ENCODE peak calls at places on chromosomes 6 and 20, in eight cellular contexts. F, D, K, X, W, N, Z and Q are unnamed samples.

GRCh38 chr20:45337367-45338120 is 10.7 kb downstream of the SDC4 start:
- DNase-seq in N (no peak), X (peak; percentile 80), F (no peak), W (no peak), Z (peak; percentile 81), K (peak; percentile 82), D (no peak), Q (peak; percentile 70)

GRCh38 chr6:159250633-159251032 is 81.4 kb downstream of the FNDC1 start:
- DNase-seq in X (no peak), W (no peak), D (no peak), K (peak; percentile 63), F (no peak), Z (no peak), N (no peak), Q (no peak)

GRCh38 chr6:150934380-150934779 is 68.9 kb downstream of the MTHFD1L start:
- DNase-seq in K (peak; percentile 53), N (no peak), F (no peak), Z (peak; percentile 37), D (no peak), X (no peak), W (no peak), Q (no peak)

GRCh38 chr20:12053348-12053747 is 135.7 kb downstream of the BTBD3 start:
- DNase-seq in X (no peak), D (no peak), K (peak; percentile 12), Z (peak; percentile 14), N (no peak), F (no peak), W (no peak), Q (no peak)

GRCh38 chr6:35052694-35053565 is 88.2 kb downstream of the TCP11 start:
- DNase-seq in F (no peak), K (peak; percentile 28), X (no peak), N (no peak), W (peak; percentile 59), Z (peak; percentile 80), D (peak; percentile 90), Q (no peak)

GRCh38 chr6:45566882-45567281 is 189.1 kb upstream of the SUPT3H start:
- DNase-seq in D (no peak), F (no peak), N (no peak), X (no peak), K (peak; percentile 78), W (no peak), Z (no peak), Q (no peak)

GRCh38 chr6:35948725-35949124 is 27.8 kb upstream of the SRPK1 start:
- DNase-seq in D (peak; percentile 16), F (no peak), W (no peak), K (no peak), Z (no peak), N (no peak), X (no peak), Q (no peak)

GRCh38 chr6:31888281-31889258 is 8.9 kb downstream of the EHMT2 start:
- DNase-seq in X (no peak), Z (no peak), N (no peak), W (no peak), D (no peak), F (no peak), K (no peak), Q (peak; percentile 73)

GRCh38 chr6:138001750-138002349 is 105.4 kb downstream of the PERP start:
- DNase-seq in X (peak; percentile 46), N (peak; percentile 41), D (peak; percentile 59), F (peak; percentile 72), Z (peak; percentile 66), K (peak; percentile 48), W (peak; percentile 36), Q (no peak)

GRCh38 chr20:63475209-63475608 is 2.8 kb upstream of the KCNQ2 start:
- DNase-seq in F (no peak), Z (peak; percentile 6), D (no peak), W (no peak), K (no peak), X (no peak), N (no peak), Q (no peak)

GRCh38 chr20:59646487-59646886 is 42.1 kb downstream of the PHACTR3 start:
- DNase-seq in N (no peak), W (no peak), Z (no peak), K (no peak), D (no peak), X (no peak), F (no peak), Q (no peak)

GRCh38 chr6:167329014-167329413 is 4.1 kb downstream of the TTLL2 start:
- DNase-seq in N (no peak), D (no peak), X (no peak), Z (no peak), W (no peak), F (no peak), K (no peak), Q (no peak)

GRCh38 chr6:169342655-169343054 is 89.0 kb upstream of the THBS2 start:
- DNase-seq in N (no peak), W (no peak), K (no peak), Z (no peak), D (peak; percentile 29), F (no peak), X (no peak), Q (no peak)

GRCh38 chr6:125611573-125612399 is 137.6 kb upstream of the HEY2 start:
- DNase-seq in F (peak; percentile 53), Z (peak; percentile 12), D (no peak), X (no peak), N (no peak), K (peak; percentile 66), W (peak; percentile 8), Q (no peak)

GRCh38 chr6:27374824-27375612 is 13.5 kb upstream of the ZNF391 start:
- DNase-seq in W (peak; percentile 69), N (peak; percentile 70), Z (peak; percentile 62), D (peak; percentile 94), F (peak; percentile 91), X (peak; percentile 71), K (no peak), Q (peak; percentile 85)

GRCh38 chr6:4970739-4971395 is 33.0 kb downstream of the RPP40 start:
- DNase-seq in D (no peak), N (no peak), F (no peak), X (no peak), W (no peak), Z (no peak), K (no peak), Q (no peak)

GRCh38 chr6:44342489-44342888 is at the start of gene SPATS1:
- DNase-seq in X (peak; percentile 16), F (no peak), K (no peak), Z (no peak), N (no peak), W (no peak), D (peak; percentile 3), Q (no peak)

GRCh38 chr6:169985121-169986015 is 233.9 kb downstream of the ERMARD start:
- DNase-seq in D (no peak), F (no peak), X (no peak), W (no peak), N (no peak), K (no peak), Z (no peak), Q (no peak)

GRCh38 chr6:257031-257725 is 35.1 kb upstream of the DUSP22 start:
- DNase-seq in X (no peak), W (no peak), K (no peak), D (no peak), N (no peak), Z (peak; percentile 29), F (no peak), Q (no peak)

GRCh38 chr20:63703471-63703975 is 4.3 kb downstream of the ARFRP1 start:
- DNase-seq in D (no peak), F (no peak), K (no peak), W (no peak), Z (no peak), X (no peak), N (no peak), Q (no peak)

GRCh38 chr6:54879188-54879985 is 32.8 kb downstream of the FAM83B start:
- DNase-seq in K (no peak), X (no peak), D (no peak), N (no peak), Z (no peak), F (no peak), W (no peak), Q (no peak)

GRCh38 chr20:11431613-11432012 is 486.1 kb upstream of the BTBD3 start:
- DNase-seq in F (no peak), K (no peak), Z (peak; percentile 14), X (no peak), D (no peak), N (no peak), W (no peak), Q (no peak)

GRCh38 chr6:137233561-137234504 is 14.6 kb upstream of the IFNGR1 start:
- DNase-seq in D (no peak), W (no peak), F (no peak), Z (peak; percentile 83), N (no peak), K (peak; percentile 89), X (peak; percentile 29), Q (no peak)

GRCh38 chr6:85191656-85192055 is 258.2 kb upstream of the NT5E start:
- DNase-seq in Z (no peak), D (no peak), K (no peak), W (no peak), F (no peak), X (no peak), N (no peak), Q (no peak)

GRCh38 chr6:20605581-20605980 is 71.3 kb downstream of the CDKAL1 start:
- DNase-seq in Z (peak; percentile 43), F (no peak), K (no peak), X (no peak), N (no peak), D (peak; percentile 64), W (no peak), Q (no peak)

GRCh38 chr6:49606696-49607390 is 29.8 kb downstream of the RHAG start:
- DNase-seq in Z (peak; percentile 88), N (no peak), D (peak; percentile 64), W (peak; percentile 5), K (peak; percentile 36), F (peak; percentile 86), X (no peak), Q (no peak)

GRCh38 chr6:164276211-164276610 is 861.7 kb downstream of the QKI start:
- DNase-seq in D (no peak), Z (no peak), N (no peak), W (no peak), X (no peak), K (no peak), F (no peak), Q (no peak)

GRCh38 chr6:170277893-170278742 is 12.8 kb downstream of the DLL1 start:
- DNase-seq in Z (no peak), F (no peak), K (no peak), N (no peak), D (no peak), W (no peak), X (no peak), Q (no peak)

GRCh38 chr6:131754088-131754487 is 43.3 kb upstream of the CTAGE9 start:
- DNase-seq in X (no peak), D (no peak), N (no peak), Z (peak; percentile 50), W (no peak), K (peak; percentile 50), F (no peak), Q (no peak)

GRCh38 chr20:62907377-62908317 is 18.7 kb downstream of the DIDO1 start:
- DNase-seq in F (no peak), Z (no peak), N (no peak), K (no peak), D (no peak), W (no peak), X (no peak), Q (no peak)

GRCh38 chr6:51473996-51474975 is 613.1 kb downstream of the PKHD1 start:
- DNase-seq in Z (no peak), N (no peak), K (no peak), W (no peak), F (no peak), X (no peak), D (no peak), Q (no peak)

GRCh38 chr20:58362970-58363369 is 26.1 kb upstream of the VAPB start:
- DNase-seq in N (no peak), D (no peak), F (no peak), X (no peak), W (no peak), Z (no peak), K (no peak), Q (no peak)

GRCh38 chr20:57526067-57526884 is 1.3 kb upstream of the CTCFL start:
- DNase-seq in K (no peak), W (no peak), F (no peak), N (no peak), Z (no peak), D (no peak), X (no peak), Q (no peak)

GRCh38 chr6:100726741-100727140 is 154.4 kb downstream of the ASCC3 start:
- DNase-seq in W (no peak), X (no peak), K (no peak), Z (peak; percentile 37), F (no peak), N (no peak), D (peak; percentile 54), Q (no peak)